ENCODE peak calls at places on chromosomes 12 and 14, in seven cellular contexts. U is Caco-2, R is Calu3, D is neural crest cell, G is fibroblast of lung, E is HepG2, Y is fibroblast of mammary gland. P is an unnamed sample.

GRCh38 chr14:94649543-94650443 is 37.6 kb downstream of the SERPINA3 start:
- DNase-seq in U (no peak), R (no peak), D (no peak), G (no peak), E (no peak), Y (no peak), P (no peak)

GRCh38 chr12:57549909-57550627 is at the start of gene KIF5A:
- DNase-seq in U (peak; percentile 30), R (no peak), D (peak; percentile 57), G (peak; percentile 24), E (no peak), Y (no peak), P (peak; percentile 90)

GRCh38 chr12:67241482-67241881 is 27.7 kb upstream of the CAND1 start:
- DNase-seq in U (no peak), R (no peak), D (no peak), G (peak; percentile 27), E (no peak), Y (peak; percentile 50), P (no peak)

GRCh38 chr14:22572562-22573058 is 16.4 kb downstream of the DAD1 start:
- DNase-seq in U (peak; percentile 53), R (no peak), D (no peak), G (no peak), E (peak; percentile 92), Y (peak; percentile 30), P (no peak)

GRCh38 chr12:107732365-107732764 is 28.6 kb downstream of the PRDM4 start:
- DNase-seq in U (no peak), R (no peak), D (no peak), G (no peak), E (no peak), Y (no peak), P (no peak)

GRCh38 chr12:106108187-106108816 is 30.5 kb downstream of the NUAK1 start:
- DNase-seq in U (no peak), R (no peak), D (peak; percentile 33), G (peak; percentile 88), E (no peak), Y (no peak), P (no peak)

GRCh38 chr12:75058228-75058627 is 151.4 kb downstream of the KCNC2 start:
- DNase-seq in U (no peak), R (no peak), D (no peak), G (no peak), E (no peak), Y (peak; percentile 1), P (no peak)

GRCh38 chr12:95830335-95831089 is 28.2 kb upstream of the SNRPF start:
- DNase-seq in U (no peak), R (no peak), D (no peak), G (no peak), E (no peak), Y (no peak), P (no peak)

GRCh38 chr12:12349711-12350665 is at the start of gene MANSC1:
- DNase-seq in U (peak; percentile 83), R (peak; percentile 73), D (peak; percentile 52), G (peak; percentile 40), E (peak; percentile 24), Y (peak; percentile 20), P (peak; percentile 69)

GRCh38 chr12:117671734-117672133 is 297.1 kb downstream of the KSR2 start:
- DNase-seq in U (peak; percentile 53), R (peak; percentile 72), D (peak; percentile 33), G (peak; percentile 28), E (peak; percentile 5), Y (peak; percentile 52), P (peak; percentile 71)

GRCh38 chr12:2759733-2760132 is 35.0 kb upstream of the FKBP4 start:
- DNase-seq in U (no peak), R (no peak), D (no peak), G (no peak), E (no peak), Y (no peak), P (no peak)

GRCh38 chr12:12176402-12176801 is 90.4 kb downstream of the LRP6 start:
- DNase-seq in U (no peak), R (no peak), D (no peak), G (no peak), E (no peak), Y (no peak), P (no peak)

GRCh38 chr12:46368138-46368537 is 4.4 kb downstream of the SLC38A2 start:
- DNase-seq in U (no peak), R (no peak), D (no peak), G (no peak), E (peak; percentile 73), Y (no peak), P (no peak)

GRCh38 chr12:97306121-97306520 is 156.5 kb upstream of the RMST start:
- DNase-seq in U (no peak), R (no peak), D (no peak), G (no peak), E (no peak), Y (no peak), P (no peak)

GRCh38 chr14:89775161-89775560 is 179.4 kb downstream of the EFCAB11 start:
- DNase-seq in U (no peak), R (no peak), D (no peak), G (no peak), E (no peak), Y (peak; percentile 25), P (no peak)

GRCh38 chr12:126233625-126234024 is 1168.4 kb downstream of the AACS start:
- DNase-seq in U (no peak), R (no peak), D (no peak), G (no peak), E (no peak), Y (no peak), P (no peak)

GRCh38 chr12:94193168-94193567 is 44.8 kb downstream of the PLXNC1 start:
- DNase-seq in U (no peak), R (no peak), D (no peak), G (no peak), E (no peak), Y (no peak), P (no peak)

GRCh38 chr12:65889144-65889880 is 65.0 kb downstream of the HMGA2 start:
- DNase-seq in U (no peak), R (no peak), D (no peak), G (no peak), E (peak; percentile 63), Y (no peak), P (no peak)

GRCh38 chr12:53059434-53060063 is 9.7 kb downstream of the TNS2 start:
- DNase-seq in U (no peak), R (no peak), D (no peak), G (no peak), E (no peak), Y (no peak), P (no peak)

GRCh38 chr12:57842342-57843294 is 3.9 kb downstream of the CTDSP2 start:
- DNase-seq in U (peak; percentile 41), R (no peak), D (no peak), G (no peak), E (no peak), Y (no peak), P (no peak)

GRCh38 chr12:116236148-116236731 is 41.3 kb downstream of the MED13L start:
- DNase-seq in U (peak; percentile 50), R (peak; percentile 42), D (no peak), G (peak; percentile 66), E (peak; percentile 43), Y (peak; percentile 70), P (peak; percentile 35)

GRCh38 chr12:42587564-42588307 is 1.8 kb downstream of the PRICKLE1 start:
- DNase-seq in U (peak; percentile 39), R (no peak), D (no peak), G (no peak), E (peak; percentile 10), Y (no peak), P (peak; percentile 47)

GRCh38 chr12:42590324-42590934 is 883 bp upstream of the PRICKLE1 start:
- DNase-seq in U (peak; percentile 29), R (peak; percentile 17), D (no peak), G (peak; percentile 40), E (no peak), Y (no peak), P (peak; percentile 22)

GRCh38 chr12:42588308-42588836 is 1.2 kb downstream of the PRICKLE1 start:
- DNase-seq in U (no peak), R (no peak), D (no peak), G (no peak), E (no peak), Y (peak; percentile 47), P (no peak)

GRCh38 chr12:42588981-42589464 is 523 bp downstream of the PRICKLE1 start:
- DNase-seq in U (peak; percentile 66), R (peak; percentile 56), D (peak; percentile 39), G (no peak), E (no peak), Y (no peak), P (peak; percentile 71)

GRCh38 chr12:42589465-42590323 is at the start of gene PRICKLE1:
- DNase-seq in U (peak; percentile 61), R (peak; percentile 48), D (peak; percentile 48), G (peak; percentile 81), E (no peak), Y (peak; percentile 48), P (peak; percentile 73)
- TF ChIP-seq CTCF in U (no peak), R (no peak), D (no peak), G (no peak), E (no peak), Y (no peak), P (no peak)

GRCh38 chr14:67674480-67675218 is at the start of gene VTI1B:
- DNase-seq in U (peak; percentile 88), R (peak; percentile 78), D (peak; percentile 72), G (peak; percentile 72), E (peak; percentile 65), Y (peak; percentile 56), P (peak; percentile 84)
- TF ChIP-seq CTCF in U (no peak), R (no peak), D (peak; percentile 32), G (no peak), E (peak; percentile 64), Y (peak; percentile 19), P (no peak)

GRCh38 chr14:45083979-45084722 is at the start of gene PRPF39:
- DNase-seq in U (peak; percentile 91), R (peak; percentile 96), D (peak; percentile 94), G (peak; percentile 86), E (peak; percentile 87), Y (peak; percentile 88), P (peak; percentile 97)

GRCh38 chr14:45089813-45090212 is 5.9 kb downstream of the PRPF39 start:
- DNase-seq in U (no peak), R (no peak), D (no peak), G (peak; percentile 75), E (no peak), Y (peak; percentile 76), P (no peak)

GRCh38 chr14:45083622-45083978 is 316 bp upstream of the PRPF39 start:
- DNase-seq in U (no peak), R (no peak), D (no peak), G (no peak), E (no peak), Y (no peak), P (no peak)

GRCh38 chr14:45082420-45082819 is 1.5 kb upstream of the PRPF39 start:
- DNase-seq in U (no peak), R (no peak), D (no peak), G (no peak), E (no peak), Y (no peak), P (no peak)

DNA sequence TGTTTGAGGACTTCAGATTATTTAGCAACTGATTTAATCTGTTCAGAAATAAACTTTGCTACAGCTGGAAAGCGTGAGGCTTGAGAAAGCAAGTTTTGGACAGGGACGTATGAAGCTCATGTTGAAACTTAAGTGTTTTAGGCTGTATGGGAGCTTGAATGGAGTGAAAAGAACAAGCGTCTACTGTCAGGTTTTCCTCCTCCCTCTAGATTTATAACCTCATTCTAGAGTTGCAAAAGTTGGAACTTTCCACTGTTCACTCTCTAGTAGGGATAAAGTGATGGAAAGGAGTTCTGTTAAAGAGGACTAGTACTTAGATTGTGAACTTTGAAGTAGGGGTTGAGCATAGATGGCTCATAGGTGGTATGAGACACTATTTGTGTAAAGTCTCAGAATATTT is 1.1 kb downstream of the PRPF39 start:
- DNase-seq in U (no peak), R (no peak), D (no peak), G (peak; percentile 17), E (peak; percentile 31), Y (peak; percentile 60), P (no peak)
- TF ChIP-seq CTCF in U (no peak), R (no peak), D (no peak), G (no peak), E (no peak), Y (no peak), P (no peak)

GRCh38 chr14:102545461-102546265 is 36.1 kb upstream of the ANKRD9 start:
- DNase-seq in U (no peak), R (no peak), D (no peak), G (no peak), E (peak; percentile 63), Y (peak; percentile 54), P (peak; percentile 43)
- TF ChIP-seq CTCF in U (no peak), R (no peak), D (no peak), G (no peak), E (peak; percentile 49), Y (no peak), P (no peak)